ENCODE peak calls at places on chromosome X, in four cellular contexts. W is astrocyte, N is epithelial cell of proximal tubule, B is ovary. Q is an unnamed sample.

GRCh38 chrX:69024931-69025330 is 140.3 kb downstream of the PJA1 start:
- DNase-seq in W (peak), N (no peak), B (peak), Q (peak)

GRCh38 chrX:108167211-108167872 is 75.8 kb downstream of the ATG4A start:
- DNase-seq in W (peak), N (no peak), B (no peak), Q (peak)

GRCh38 chrX:8433296-8434094 is 31.1 kb upstream of the VCX3B start:
- DNase-seq in W (peak), N (no peak), B (no peak), Q (no peak)

GRCh38 chrX:100368167-100368566 is 41.9 kb downstream of the PCDH19 start:
- DNase-seq in W (no peak), N (no peak), B (no peak), Q (peak)

GRCh38 chrX:107715331-107716044 is 60.1 kb downstream of the TSC22D3 start:
- DNase-seq in W (no peak), N (no peak), B (no peak), Q (peak)

GRCh38 chrX:139969286-139969685 is 4.0 kb upstream of the CXorf66 start:
- DNase-seq in W (no peak), N (no peak), B (no peak), Q (no peak)

GRCh38 chrX:129717902-129718301 is 20.9 kb upstream of the XPNPEP2 start:
- DNase-seq in W (peak), N (no peak), B (no peak), Q (peak)

GRCh38 chrX:148871422-148872152 is 371.2 kb downstream of the AFF2 start:
- DNase-seq in W (peak), N (no peak), B (no peak), Q (peak)

GRCh38 chrX:65034641-65035450 is 58.6 kb upstream of the ZC4H2 start:
- DNase-seq in W (peak), N (no peak), B (peak), Q (peak)

GRCh38 chrX:18617351-18617750 is 54.6 kb downstream of the RS1 start:
- DNase-seq in W (peak), N (peak), B (no peak), Q (peak)

GRCh38 chrX:108537005-108537404 is 97.4 kb downstream of the COL4A5 start:
- DNase-seq in W (peak), N (no peak), B (no peak), Q (peak)

GRCh38 chrX:129877401-129877800 is 28.6 kb upstream of the UTP14A start:
- DNase-seq in W (peak), N (no peak), B (no peak), Q (peak)

GRCh38 chrX:31934842-31935241 is 863.0 kb upstream of the FTHL17 start:
- DNase-seq in W (no peak), N (no peak), B (no peak), Q (no peak)

GRCh38 chrX:15797707-15798106 is 7.4 kb downstream of the ZRSR2 start:
- DNase-seq in W (no peak), N (no peak), B (no peak), Q (no peak)

GRCh38 chrX:106706466-106706865 is 20.0 kb upstream of the RNF128 start:
- DNase-seq in W (no peak), N (no peak), B (no peak), Q (no peak)

GRCh38 chrX:48521353-48522243 is at the start of gene EBP:
- DNase-seq in W (peak), N (no peak), B (peak), Q (peak)

GRCh38 chrX:22742174-22742573 is 257.6 kb upstream of the DDX53 start:
- DNase-seq in W (peak), N (no peak), B (no peak), Q (peak)

GRCh38 chrX:132631579-132632232 is 142.9 kb upstream of the MBNL3 start:
- DNase-seq in W (no peak), N (no peak), B (no peak), Q (peak)

GRCh38 chrX:47643926-47644325 is 6.4 kb downstream of the ELK1 start:
- DNase-seq in W (no peak), N (no peak), B (no peak), Q (peak)

GRCh38 chrX:8748855-8749254 is 16.9 kb upstream of the ANOS1 start:
- DNase-seq in W (no peak), N (no peak), B (no peak), Q (peak)

GRCh38 chrX:50198348-50198747 is 2.5 kb downstream of the AKAP4 start:
- DNase-seq in W (no peak), N (no peak), B (no peak), Q (no peak)

GRCh38 chrX:104315555-104315954 is 60.8 kb upstream of the ESX1 start:
- DNase-seq in W (peak), N (no peak), B (no peak), Q (peak)

GRCh38 chrX:16023790-16024734 is 99.3 kb upstream of the GRPR start:
- DNase-seq in W (peak), N (peak), B (no peak), Q (peak)

GRCh38 chrX:72169008-72169728 is 12.4 kb upstream of the PIN4 start:
- DNase-seq in W (no peak), N (no peak), B (no peak), Q (peak)

GRCh38 chrX:132648870-132649269 is 160.0 kb upstream of the MBNL3 start:
- DNase-seq in W (peak), N (no peak), B (no peak), Q (peak)

GRCh38 chrX:73647632-73648322 is 84.8 kb downstream of the CHIC1 start:
- DNase-seq in W (no peak), N (no peak), B (no peak), Q (no peak)

GRCh38 chrX:15114865-15115566 is 154.9 kb downstream of the ASB9 start:
- DNase-seq in W (no peak), N (no peak), B (no peak), Q (no peak)

GRCh38 chrX:12885508-12885907 is 18.6 kb downstream of the TLR7 start:
- DNase-seq in W (no peak), N (no peak), B (no peak), Q (no peak)

GRCh38 chrX:135549519-135549918 is 29.1 kb downstream of the INTS6L start:
- DNase-seq in W (no peak), N (no peak), B (no peak), Q (no peak)

GRCh38 chrX:135544338-135544948 is 24.0 kb downstream of the INTS6L start:
- DNase-seq in W (no peak), N (no peak), B (no peak), Q (no peak)

DNA sequence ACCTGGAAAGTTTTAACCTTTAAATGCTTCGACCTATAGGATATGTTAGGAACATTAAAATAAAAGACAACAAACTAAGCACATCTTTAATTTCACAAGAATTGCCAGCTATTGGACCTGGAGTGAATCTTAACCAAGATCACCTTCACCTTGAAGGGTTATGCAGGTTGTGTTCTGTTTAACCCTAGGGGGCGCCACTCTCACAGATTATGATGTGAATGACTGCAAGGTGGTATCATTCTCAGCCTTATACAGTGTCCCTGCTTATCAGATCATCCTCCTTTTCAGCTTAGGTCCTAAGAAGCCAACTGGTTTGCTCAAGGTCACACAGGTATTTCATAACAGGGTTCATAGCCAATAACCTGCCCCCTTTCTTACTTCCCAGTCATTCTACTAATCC is 23.5 kb downstream of the INTS6L start:
- DNase-seq in W (no peak), N (no peak), B (no peak), Q (no peak)
- TF ChIP-seq CTCF in W (no peak), N (peak), B (no peak), Q (no peak)

GRCh38 chrX:40729923-40730584 is 5.3 kb downstream of the MED14 start:
- DNase-seq in W (no peak), N (no peak), B (no peak), Q (no peak)

GRCh38 chrX:40734956-40735317 is 405 bp downstream of the MED14 start:
- DNase-seq in W (no peak), N (no peak), B (no peak), Q (peak)

GRCh38 chrX:40736170-40736505 is 796 bp upstream of the MED14 start:
- DNase-seq in W (no peak), N (no peak), B (no peak), Q (no peak)

GRCh38 chrX:40733691-40734090 is 1.7 kb downstream of the MED14 start:
- DNase-seq in W (no peak), N (no peak), B (no peak), Q (no peak)

DNA sequence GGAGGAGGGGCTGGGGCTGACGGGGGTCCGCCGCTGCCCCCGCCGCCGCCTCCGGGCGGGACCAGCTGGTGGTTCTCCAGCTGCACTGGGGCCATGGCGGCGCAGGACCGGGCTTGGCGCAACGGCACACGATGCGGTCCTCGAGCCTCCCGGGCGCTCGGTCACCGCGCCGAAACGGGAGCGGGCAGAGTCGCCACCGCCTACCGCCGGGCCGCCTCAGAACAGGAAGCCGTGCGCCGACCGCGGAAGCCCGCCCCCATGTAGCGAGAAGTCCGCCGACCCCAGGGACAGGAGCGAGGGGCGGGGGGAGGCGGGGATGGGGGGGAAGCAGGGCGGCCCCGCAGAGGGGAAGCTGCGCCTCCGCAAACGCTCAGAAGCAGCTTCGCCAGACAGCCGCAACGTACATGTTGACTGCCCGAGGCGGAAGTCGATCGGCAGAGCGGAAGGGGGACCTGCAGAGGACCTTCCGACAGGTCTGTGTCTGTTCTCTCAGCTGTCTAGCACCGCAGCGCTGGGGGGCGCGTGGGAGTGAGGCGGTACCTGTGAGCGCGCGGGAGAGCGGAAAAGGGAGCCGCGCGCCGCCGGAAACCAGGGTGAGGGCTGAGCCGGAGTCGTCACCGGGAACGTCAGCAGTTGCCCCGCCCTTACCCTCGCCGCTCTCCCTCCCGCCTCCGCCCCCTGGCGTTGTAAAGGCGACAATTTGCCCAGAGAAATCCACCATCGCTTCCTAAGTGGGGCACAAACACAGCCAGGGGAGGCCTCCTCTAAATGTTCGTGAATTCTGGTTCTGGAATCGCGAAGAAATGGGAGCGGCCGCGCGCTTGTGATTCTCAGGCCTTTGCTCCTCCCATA is at the start of gene MED14:
- DNase-seq in W (peak), N (peak), B (peak), Q (peak)
- H3K4me3 ChIP-seq in W (peak), N (peak), B (peak), Q (peak)

GRCh38 chrX:1403228-1403627 is 11.3 kb upstream of the SLC25A6 start:
- DNase-seq in W (no peak), N (no peak), B (peak), Q (no peak)
- TF ChIP-seq CTCF in W (no peak), N (no peak), B (no peak), Q (no peak)

DNA sequence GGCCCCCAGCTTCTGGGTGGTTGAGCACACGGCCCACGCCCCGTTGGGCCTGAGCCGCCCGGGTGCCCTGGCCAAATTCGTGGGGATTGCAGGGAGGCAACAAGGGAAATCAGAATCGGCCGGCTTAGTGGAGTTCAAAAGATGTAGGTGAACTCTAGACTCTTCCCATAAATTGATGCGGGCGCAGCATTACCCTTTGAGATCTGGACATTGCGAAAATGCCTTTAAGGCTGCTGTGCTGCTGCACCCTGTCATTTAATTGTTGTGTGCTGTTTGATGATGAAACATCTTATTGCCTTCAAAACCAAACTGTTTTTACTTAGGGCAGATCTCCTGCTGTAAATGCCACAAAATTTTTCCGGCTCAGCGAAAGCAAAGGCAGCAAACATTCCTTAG is 409 bp upstream of the MPP1 start:
- DNase-seq in W (peak), N (no peak), B (no peak), Q (peak)
- H3K4me3 ChIP-seq in W (peak), N (peak), B (peak), Q (peak)

GRCh38 chrX:1327651-1328304 is 8.8 kb upstream of the IL3RA start:
- DNase-seq in W (no peak), N (no peak), B (no peak), Q (no peak)

GRCh38 chrX:1321689-1322088 is 14.9 kb upstream of the IL3RA start:
- DNase-seq in W (no peak), N (no peak), B (no peak), Q (no peak)

GRCh38 chrX:1322393-1322792 is 14.2 kb upstream of the IL3RA start:
- DNase-seq in W (no peak), N (no peak), B (no peak), Q (no peak)

GRCh38 chrX:1325515-1326116 is 11.0 kb upstream of the IL3RA start:
- DNase-seq in W (no peak), N (no peak), B (no peak), Q (no peak)

DNA sequence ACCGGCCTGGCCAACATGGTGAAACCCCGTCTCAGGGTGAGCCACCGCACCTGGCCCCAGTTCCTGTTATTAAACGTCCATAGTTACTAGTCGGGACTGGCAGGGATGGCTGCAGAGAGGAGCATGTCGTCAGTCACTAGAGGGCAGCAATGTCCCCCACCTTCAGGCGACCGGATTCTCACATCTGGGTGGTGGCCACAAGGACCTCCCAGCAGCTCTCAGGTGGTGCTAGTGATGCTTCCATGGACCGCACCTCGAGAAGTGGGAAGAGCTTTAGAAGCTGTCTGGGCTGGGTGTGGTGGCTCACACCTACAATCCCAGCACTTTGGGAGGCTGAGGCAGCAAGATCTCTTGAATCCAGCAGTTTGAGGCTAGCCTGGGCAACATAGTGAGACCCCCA is 13.3 kb upstream of the IL3RA start:
- DNase-seq in W (no peak), N (no peak), B (no peak), Q (peak)
- TF ChIP-seq CTCF in W (no peak), N (peak), B (no peak), Q (peak)

Q was measured in cardiac fibroblast.